ENCODE peak calls at places on chromosomes 7 and 10, in ten cellular contexts. One of them, this sample, is unnamed.

GRCh38 chr7:14507617-14508016 is 394.9 kb downstream of the DGKB start:
- DNase-seq in glutamatergic neuron: no peak
- DNase-seq in stomach: peak; percentile 33
- DNase-seq in osteoblast: no peak
- DNase-seq in AG04450: no peak
- DNase-seq in fibroblast of the aortic adventitia: peak; percentile 15
- DNase-seq in AG09319: peak; percentile 4
- DNase-seq in fibroblast of mammary gland: peak; percentile 66
- DNase-seq in WERI-Rb-1: no peak
- DNase-seq in ovary: no peak
- DNase-seq in this sample: no peak

GRCh38 chr7:127683776-127684681 is 32.0 kb downstream of the SND1 start:
- DNase-seq in ovary: no peak
- DNase-seq in stomach: no peak
- DNase-seq in WERI-Rb-1: no peak
- DNase-seq in fibroblast of mammary gland: peak; percentile 87
- DNase-seq in AG09319: no peak
- DNase-seq in glutamatergic neuron: no peak
- DNase-seq in fibroblast of the aortic adventitia: peak; percentile 72
- DNase-seq in AG04450: no peak
- DNase-seq in osteoblast: no peak
- DNase-seq in this sample: no peak

GRCh38 chr10:113953505-113954272 is 90.0 kb upstream of the ADRB1 start:
- DNase-seq in AG09319: no peak
- DNase-seq in fibroblast of the aortic adventitia: no peak
- DNase-seq in fibroblast of mammary gland: no peak
- DNase-seq in glutamatergic neuron: no peak
- DNase-seq in osteoblast: no peak
- DNase-seq in AG04450: no peak
- DNase-seq in stomach: no peak
- DNase-seq in ovary: no peak
- DNase-seq in WERI-Rb-1: no peak
- DNase-seq in this sample: no peak

GRCh38 chr10:62384057-62384446 is 9.9 kb downstream of the ZNF365 start:
- DNase-seq in osteoblast: peak; percentile 73
- DNase-seq in fibroblast of mammary gland: peak; percentile 80
- DNase-seq in ovary: no peak
- DNase-seq in stomach: no peak
- DNase-seq in glutamatergic neuron: no peak
- DNase-seq in AG04450: peak; percentile 33
- DNase-seq in WERI-Rb-1: no peak
- DNase-seq in AG09319: no peak
- DNase-seq in fibroblast of the aortic adventitia: peak; percentile 76
- DNase-seq in this sample: peak; percentile 61

GRCh38 chr10:65571011-65571570 is 1354.7 kb upstream of the LRRTM3 start:
- DNase-seq in ovary: no peak
- DNase-seq in glutamatergic neuron: no peak
- DNase-seq in AG04450: no peak
- DNase-seq in fibroblast of mammary gland: no peak
- DNase-seq in AG09319: no peak
- DNase-seq in WERI-Rb-1: peak; percentile 46
- DNase-seq in fibroblast of the aortic adventitia: no peak
- DNase-seq in stomach: no peak
- DNase-seq in osteoblast: no peak
- DNase-seq in this sample: no peak

GRCh38 chr10:50501478-50501877 is 122.3 kb downstream of the SGMS1 start:
- DNase-seq in osteoblast: peak; percentile 17
- DNase-seq in WERI-Rb-1: no peak
- DNase-seq in stomach: no peak
- DNase-seq in glutamatergic neuron: no peak
- DNase-seq in AG09319: no peak
- DNase-seq in fibroblast of mammary gland: peak; percentile 75
- DNase-seq in AG04450: no peak
- DNase-seq in ovary: no peak
- DNase-seq in fibroblast of the aortic adventitia: peak; percentile 54
- DNase-seq in this sample: peak; percentile 16

GRCh38 chr7:114317450-114318098 is 97.0 kb upstream of the FOXP2 start:
- DNase-seq in fibroblast of mammary gland: no peak
- DNase-seq in stomach: no peak
- DNase-seq in AG04450: no peak
- DNase-seq in glutamatergic neuron: no peak
- DNase-seq in osteoblast: no peak
- DNase-seq in fibroblast of the aortic adventitia: no peak
- DNase-seq in ovary: no peak
- DNase-seq in AG09319: no peak
- DNase-seq in WERI-Rb-1: no peak
- DNase-seq in this sample: no peak

GRCh38 chr10:7945469-7946187 is 108.9 kb upstream of the GATA3 start:
- DNase-seq in osteoblast: peak; percentile 47
- DNase-seq in fibroblast of the aortic adventitia: peak; percentile 16
- DNase-seq in fibroblast of mammary gland: peak; percentile 61
- DNase-seq in stomach: no peak
- DNase-seq in ovary: no peak
- DNase-seq in WERI-Rb-1: no peak
- DNase-seq in glutamatergic neuron: no peak
- DNase-seq in AG09319: no peak
- DNase-seq in AG04450: no peak
- DNase-seq in this sample: no peak

GRCh38 chr10:99394761-99395386 is 35.5 kb downstream of the GOT1 start:
- DNase-seq in stomach: no peak
- DNase-seq in AG04450: no peak
- DNase-seq in AG09319: no peak
- DNase-seq in WERI-Rb-1: no peak
- DNase-seq in fibroblast of mammary gland: no peak
- DNase-seq in ovary: no peak
- DNase-seq in fibroblast of the aortic adventitia: no peak
- DNase-seq in osteoblast: peak; percentile 29
- DNase-seq in glutamatergic neuron: no peak
- DNase-seq in this sample: no peak

GRCh38 chr7:40541336-40541735 is 406.5 kb downstream of the SUGCT start:
- DNase-seq in ovary: no peak
- DNase-seq in fibroblast of mammary gland: peak; percentile 31
- DNase-seq in AG09319: no peak
- DNase-seq in osteoblast: no peak
- DNase-seq in fibroblast of the aortic adventitia: peak; percentile 75
- DNase-seq in glutamatergic neuron: no peak
- DNase-seq in AG04450: no peak
- DNase-seq in stomach: no peak
- DNase-seq in WERI-Rb-1: no peak
- DNase-seq in this sample: no peak

GRCh38 chr7:128792471-128793183 is 859 bp downstream of the CCDC136 start:
- DNase-seq in WERI-Rb-1: no peak
- DNase-seq in glutamatergic neuron: peak; percentile 53
- DNase-seq in osteoblast: peak; percentile 88
- DNase-seq in stomach: no peak
- DNase-seq in fibroblast of the aortic adventitia: no peak
- DNase-seq in ovary: no peak
- DNase-seq in AG04450: no peak
- DNase-seq in fibroblast of mammary gland: no peak
- DNase-seq in AG09319: no peak
- DNase-seq in this sample: peak; percentile 12
- TF ChIP-seq CTCF in WERI-Rb-1: no peak
- TF ChIP-seq CTCF in glutamatergic neuron: no peak
- TF ChIP-seq CTCF in osteoblast: no peak
- TF ChIP-seq CTCF in stomach: no peak
- TF ChIP-seq CTCF in fibroblast of the aortic adventitia: no peak
- TF ChIP-seq CTCF in ovary: no peak
- TF ChIP-seq CTCF in AG04450: no peak
- TF ChIP-seq CTCF in fibroblast of mammary gland: no peak
- TF ChIP-seq CTCF in AG09319: no peak
- TF ChIP-seq CTCF in this sample: no peak

GRCh38 chr10:90779573-90779972 is 78.3 kb downstream of the HTR7 start:
- DNase-seq in glutamatergic neuron: no peak
- DNase-seq in ovary: no peak
- DNase-seq in fibroblast of mammary gland: peak; percentile 49
- DNase-seq in osteoblast: peak; percentile 46
- DNase-seq in WERI-Rb-1: no peak
- DNase-seq in AG09319: no peak
- DNase-seq in stomach: no peak
- DNase-seq in AG04450: no peak
- DNase-seq in fibroblast of the aortic adventitia: no peak
- DNase-seq in this sample: no peak
- TF ChIP-seq CTCF in glutamatergic neuron: peak; percentile 50
- TF ChIP-seq CTCF in ovary: no peak
- TF ChIP-seq CTCF in fibroblast of mammary gland: peak; percentile 55
- TF ChIP-seq CTCF in osteoblast: peak; percentile 45
- TF ChIP-seq CTCF in WERI-Rb-1: peak; percentile 36
- TF ChIP-seq CTCF in AG09319: no peak
- TF ChIP-seq CTCF in stomach: no peak
- TF ChIP-seq CTCF in AG04450: peak; percentile 36
- TF ChIP-seq CTCF in fibroblast of the aortic adventitia: peak; percentile 31
- TF ChIP-seq CTCF in this sample: no peak

GRCh38 chr7:23074443-23075244 is 30.9 kb upstream of the KLHL7 start:
- DNase-seq in AG04450: no peak
- DNase-seq in WERI-Rb-1: no peak
- DNase-seq in fibroblast of mammary gland: no peak
- DNase-seq in AG09319: no peak
- DNase-seq in fibroblast of the aortic adventitia: peak; percentile 35
- DNase-seq in ovary: no peak
- DNase-seq in glutamatergic neuron: no peak
- DNase-seq in stomach: no peak
- DNase-seq in osteoblast: peak; percentile 50
- DNase-seq in this sample: no peak

GRCh38 chr7:23076774-23077173 is 28.8 kb upstream of the KLHL7 start:
- DNase-seq in WERI-Rb-1: no peak
- DNase-seq in AG09319: no peak
- DNase-seq in glutamatergic neuron: no peak
- DNase-seq in AG04450: no peak
- DNase-seq in fibroblast of mammary gland: no peak
- DNase-seq in ovary: no peak
- DNase-seq in fibroblast of the aortic adventitia: no peak
- DNase-seq in osteoblast: no peak
- DNase-seq in stomach: no peak
- DNase-seq in this sample: no peak

GRCh38 chr7:23072043-23072442 is 33.5 kb upstream of the KLHL7 start:
- DNase-seq in stomach: no peak
- DNase-seq in osteoblast: no peak
- DNase-seq in fibroblast of the aortic adventitia: peak; percentile 35
- DNase-seq in WERI-Rb-1: no peak
- DNase-seq in glutamatergic neuron: no peak
- DNase-seq in AG04450: no peak
- DNase-seq in ovary: no peak
- DNase-seq in fibroblast of mammary gland: peak; percentile 54
- DNase-seq in AG09319: no peak
- DNase-seq in this sample: no peak

GRCh38 chr7:23075571-23075970 is 30.0 kb upstream of the KLHL7 start:
- DNase-seq in fibroblast of mammary gland: no peak
- DNase-seq in AG04450: no peak
- DNase-seq in WERI-Rb-1: no peak
- DNase-seq in osteoblast: no peak
- DNase-seq in AG09319: no peak
- DNase-seq in fibroblast of the aortic adventitia: no peak
- DNase-seq in glutamatergic neuron: no peak
- DNase-seq in ovary: no peak
- DNase-seq in stomach: no peak
- DNase-seq in this sample: no peak

DNA sequence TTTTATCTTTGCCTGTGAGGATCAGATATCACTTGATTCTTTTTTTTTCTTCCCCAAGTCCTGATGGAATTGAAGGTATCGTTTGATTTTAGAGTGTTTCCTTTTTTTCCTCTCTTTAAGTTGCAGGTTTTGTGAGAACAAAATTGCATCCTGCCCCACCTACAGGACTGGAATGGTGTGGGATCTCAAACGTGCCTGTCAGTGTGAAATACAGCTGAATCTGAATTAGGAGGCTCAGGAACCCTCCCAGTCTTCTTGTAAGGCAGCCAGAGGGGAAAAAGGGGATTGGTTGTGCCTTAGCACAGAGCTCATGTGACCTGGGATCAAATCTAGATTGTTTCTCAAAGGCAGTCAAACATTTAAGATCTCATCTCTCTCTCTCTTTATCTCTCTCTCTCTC is 32.7 kb upstream of the KLHL7 start:
- DNase-seq in AG09319: no peak
- DNase-seq in fibroblast of the aortic adventitia: no peak
- DNase-seq in glutamatergic neuron: no peak
- DNase-seq in AG04450: no peak
- DNase-seq in fibroblast of mammary gland: no peak
- DNase-seq in WERI-Rb-1: no peak
- DNase-seq in stomach: no peak
- DNase-seq in osteoblast: no peak
- DNase-seq in ovary: no peak
- DNase-seq in this sample: no peak
- TF ChIP-seq CTCF in AG09319: no peak
- TF ChIP-seq CTCF in fibroblast of the aortic adventitia: peak; percentile 16
- TF ChIP-seq CTCF in glutamatergic neuron: no peak
- TF ChIP-seq CTCF in AG04450: peak; percentile 27
- TF ChIP-seq CTCF in fibroblast of mammary gland: no peak
- TF ChIP-seq CTCF in WERI-Rb-1: no peak
- TF ChIP-seq CTCF in stomach: no peak
- TF ChIP-seq CTCF in osteoblast: no peak
- TF ChIP-seq CTCF in ovary: no peak
- TF ChIP-seq CTCF in this sample: no peak

GRCh38 chr7:105429746-105430612 is 41.3 kb upstream of the SRPK2 start:
- DNase-seq in WERI-Rb-1: peak; percentile 52
- DNase-seq in osteoblast: no peak
- DNase-seq in fibroblast of mammary gland: peak; percentile 62
- DNase-seq in fibroblast of the aortic adventitia: peak; percentile 61
- DNase-seq in ovary: peak; percentile 13
- DNase-seq in AG04450: peak; percentile 3
- DNase-seq in stomach: peak; percentile 68
- DNase-seq in glutamatergic neuron: no peak
- DNase-seq in AG09319: peak; percentile 11
- DNase-seq in this sample: peak; percentile 77
- TF ChIP-seq CTCF in WERI-Rb-1: peak; percentile 32
- TF ChIP-seq CTCF in osteoblast: peak; percentile 48
- TF ChIP-seq CTCF in fibroblast of mammary gland: peak; percentile 60
- TF ChIP-seq CTCF in fibroblast of the aortic adventitia: peak; percentile 57
- TF ChIP-seq CTCF in ovary: no peak
- TF ChIP-seq CTCF in AG04450: peak; percentile 59
- TF ChIP-seq CTCF in stomach: peak; percentile 35
- TF ChIP-seq CTCF in glutamatergic neuron: peak; percentile 6
- TF ChIP-seq CTCF in AG09319: peak; percentile 38
- TF ChIP-seq CTCF in this sample: peak; percentile 65

DNA sequence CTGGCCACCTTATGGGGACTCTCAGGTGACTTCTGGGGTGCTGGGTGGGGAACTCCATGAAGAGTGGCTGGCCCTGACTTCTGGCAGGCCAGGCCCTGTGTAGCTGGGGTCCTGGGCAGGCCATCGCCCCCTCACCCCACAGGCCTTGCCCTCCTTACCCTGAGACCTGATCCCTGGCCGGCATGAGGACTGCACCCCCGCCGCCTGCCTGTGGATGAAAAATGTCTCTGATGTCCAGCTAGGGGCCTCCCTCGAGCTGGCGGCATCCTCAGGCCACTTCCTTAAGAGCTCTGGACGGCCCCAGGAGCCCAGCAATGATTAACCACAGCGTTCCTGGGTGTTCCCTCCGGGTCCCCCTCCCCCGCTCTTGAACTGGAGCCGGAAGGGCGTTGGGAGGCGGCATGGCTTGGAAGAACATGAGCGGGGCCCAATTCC is 31.8 kb upstream of the SHH start:
- DNase-seq in ovary: no peak
- DNase-seq in fibroblast of the aortic adventitia: no peak
- DNase-seq in fibroblast of mammary gland: no peak
- DNase-seq in WERI-Rb-1: no peak
- DNase-seq in AG04450: no peak
- DNase-seq in AG09319: no peak
- DNase-seq in osteoblast: no peak
- DNase-seq in glutamatergic neuron: no peak
- DNase-seq in stomach: peak; percentile 95
- DNase-seq in this sample: no peak
- TF ChIP-seq CTCF in ovary: no peak
- TF ChIP-seq CTCF in fibroblast of the aortic adventitia: no peak
- TF ChIP-seq CTCF in fibroblast of mammary gland: no peak
- TF ChIP-seq CTCF in WERI-Rb-1: no peak
- TF ChIP-seq CTCF in AG04450: no peak
- TF ChIP-seq CTCF in AG09319: no peak
- TF ChIP-seq CTCF in osteoblast: no peak
- TF ChIP-seq CTCF in glutamatergic neuron: no peak
- TF ChIP-seq CTCF in stomach: peak; percentile 14
- TF ChIP-seq CTCF in this sample: no peak